ENCODE peak calls at places on chromosomes 12 and 14, in seven cellular contexts. One of them, this sample, is unnamed.

GRCh38 chr12:132327351-132328171 is 1.8 kb downstream of the GALNT9 start:
- DNase-seq in amniotic stem cell: peak; percentile 43
- DNase-seq in lower leg skin: peak; percentile 36
- DNase-seq in left ventricle myocardium inferior: no peak
- DNase-seq in A549: peak; percentile 42
- DNase-seq in HS-5: peak; percentile 76
- DNase-seq in LNCaP clone FGC: peak; percentile 71
- DNase-seq in this sample: peak; percentile 26

GRCh38 chr12:126982707-126983106 is 1284.3 kb upstream of the TMEM132C start:
- DNase-seq in HS-5: no peak
- DNase-seq in LNCaP clone FGC: no peak
- DNase-seq in left ventricle myocardium inferior: no peak
- DNase-seq in A549: no peak
- DNase-seq in amniotic stem cell: no peak
- DNase-seq in lower leg skin: no peak
- DNase-seq in this sample: no peak

GRCh38 chr12:53208877-53209463 is 1.9 kb upstream of the ITGB7 start:
- DNase-seq in left ventricle myocardium inferior: no peak
- DNase-seq in HS-5: no peak
- DNase-seq in lower leg skin: no peak
- DNase-seq in amniotic stem cell: no peak
- DNase-seq in LNCaP clone FGC: no peak
- DNase-seq in A549: no peak
- DNase-seq in this sample: no peak

GRCh38 chr14:59213368-59214315 is 25.2 kb downstream of the DAAM1 start:
- DNase-seq in amniotic stem cell: no peak
- DNase-seq in lower leg skin: no peak
- DNase-seq in A549: no peak
- DNase-seq in LNCaP clone FGC: no peak
- DNase-seq in HS-5: no peak
- DNase-seq in left ventricle myocardium inferior: no peak
- DNase-seq in this sample: no peak

GRCh38 chr12:116962197-116962596 is 51.4 kb downstream of the FBXW8 start:
- DNase-seq in A549: no peak
- DNase-seq in left ventricle myocardium inferior: no peak
- DNase-seq in HS-5: no peak
- DNase-seq in lower leg skin: no peak
- DNase-seq in LNCaP clone FGC: no peak
- DNase-seq in amniotic stem cell: no peak
- DNase-seq in this sample: no peak

GRCh38 chr12:116597886-116598285 is 38.7 kb downstream of the MAP1LC3B2 start:
- DNase-seq in lower leg skin: no peak
- DNase-seq in HS-5: no peak
- DNase-seq in LNCaP clone FGC: no peak
- DNase-seq in amniotic stem cell: no peak
- DNase-seq in A549: no peak
- DNase-seq in left ventricle myocardium inferior: no peak
- DNase-seq in this sample: no peak

GRCh38 chr12:24268663-24269186 is 319.3 kb upstream of the SOX5 start:
- DNase-seq in left ventricle myocardium inferior: no peak
- DNase-seq in amniotic stem cell: no peak
- DNase-seq in lower leg skin: no peak
- DNase-seq in LNCaP clone FGC: no peak
- DNase-seq in A549: no peak
- DNase-seq in HS-5: no peak
- DNase-seq in this sample: no peak

GRCh38 chr12:104998423-104999346 is 12.6 kb downstream of the NOPCHAP1 start:
- DNase-seq in amniotic stem cell: no peak
- DNase-seq in left ventricle myocardium inferior: no peak
- DNase-seq in A549: no peak
- DNase-seq in lower leg skin: no peak
- DNase-seq in LNCaP clone FGC: no peak
- DNase-seq in HS-5: no peak
- DNase-seq in this sample: no peak

GRCh38 chr12:62600038-62600437 is 133.4 kb downstream of the MON2 start:
- DNase-seq in LNCaP clone FGC: no peak
- DNase-seq in HS-5: no peak
- DNase-seq in left ventricle myocardium inferior: no peak
- DNase-seq in A549: no peak
- DNase-seq in lower leg skin: no peak
- DNase-seq in amniotic stem cell: no peak
- DNase-seq in this sample: no peak

GRCh38 chr12:64530566-64530965 is 78.6 kb downstream of the TBK1 start:
- DNase-seq in lower leg skin: no peak
- DNase-seq in A549: no peak
- DNase-seq in LNCaP clone FGC: no peak
- DNase-seq in left ventricle myocardium inferior: no peak
- DNase-seq in amniotic stem cell: no peak
- DNase-seq in HS-5: no peak
- DNase-seq in this sample: no peak

GRCh38 chr12:47775100-47775911 is 2.3 kb downstream of the SLC48A1 start:
- DNase-seq in A549: no peak
- DNase-seq in LNCaP clone FGC: no peak
- DNase-seq in left ventricle myocardium inferior: no peak
- DNase-seq in amniotic stem cell: no peak
- DNase-seq in lower leg skin: no peak
- DNase-seq in HS-5: no peak
- DNase-seq in this sample: no peak

GRCh38 chr12:6034596-6034995 is 89.5 kb upstream of the ANO2 start:
- DNase-seq in HS-5: no peak
- DNase-seq in LNCaP clone FGC: no peak
- DNase-seq in left ventricle myocardium inferior: no peak
- DNase-seq in lower leg skin: no peak
- DNase-seq in A549: no peak
- DNase-seq in amniotic stem cell: no peak
- DNase-seq in this sample: no peak

GRCh38 chr12:126663304-126664094 is 1598.3 kb downstream of the AACS start:
- DNase-seq in LNCaP clone FGC: peak; percentile 10
- DNase-seq in lower leg skin: no peak
- DNase-seq in amniotic stem cell: no peak
- DNase-seq in left ventricle myocardium inferior: no peak
- DNase-seq in HS-5: no peak
- DNase-seq in A549: peak; percentile 8
- DNase-seq in this sample: no peak

GRCh38 chr12:68760806-68761441 is 14.9 kb downstream of the SLC35E3 start:
- DNase-seq in amniotic stem cell: no peak
- DNase-seq in HS-5: no peak
- DNase-seq in lower leg skin: no peak
- DNase-seq in A549: no peak
- DNase-seq in left ventricle myocardium inferior: no peak
- DNase-seq in LNCaP clone FGC: no peak
- DNase-seq in this sample: no peak